ENCODE peak calls at places on chromosomes 13 and 19, in ten cellular contexts. One of them, this sample, is unnamed.

GRCh38 chr13:29909975-29910674 is 59.7 kb upstream of the UBL3 start:
- DNase-seq in suprapubic skin: no peak
- DNase-seq in ovary: no peak
- DNase-seq in lower lobe of right lung: no peak
- DNase-seq in cardiac muscle cell: peak
- DNase-seq in pancreas: no peak
- DNase-seq in NCI-H146: no peak
- DNase-seq in fibroblast of pulmonary artery: peak
- DNase-seq in cardiac fibroblast: peak
- DNase-seq in MV-4-11: no peak
- DNase-seq in this sample: no peak

GRCh38 chr13:22127277-22128143 is 456.6 kb downstream of the FGF9 start:
- DNase-seq in lower lobe of right lung: no peak
- DNase-seq in MV-4-11: no peak
- DNase-seq in NCI-H146: no peak
- DNase-seq in pancreas: no peak
- DNase-seq in cardiac muscle cell: no peak
- DNase-seq in ovary: no peak
- DNase-seq in cardiac fibroblast: no peak
- DNase-seq in fibroblast of pulmonary artery: no peak
- DNase-seq in suprapubic skin: no peak
- DNase-seq in this sample: no peak

GRCh38 chr19:35462476-35462953 is 14.5 kb downstream of the FFAR2 start:
- DNase-seq in fibroblast of pulmonary artery: no peak
- DNase-seq in NCI-H146: no peak
- DNase-seq in suprapubic skin: no peak
- DNase-seq in MV-4-11: peak
- DNase-seq in cardiac muscle cell: no peak
- DNase-seq in pancreas: no peak
- DNase-seq in cardiac fibroblast: no peak
- DNase-seq in lower lobe of right lung: no peak
- DNase-seq in ovary: no peak
- DNase-seq in this sample: no peak

GRCh38 chr13:23966691-23967615 is 69.7 kb upstream of the C1QTNF9B start:
- DNase-seq in cardiac muscle cell: peak
- DNase-seq in fibroblast of pulmonary artery: peak
- DNase-seq in cardiac fibroblast: peak
- DNase-seq in ovary: no peak
- DNase-seq in NCI-H146: no peak
- DNase-seq in pancreas: no peak
- DNase-seq in suprapubic skin: no peak
- DNase-seq in lower lobe of right lung: no peak
- DNase-seq in MV-4-11: no peak
- DNase-seq in this sample: no peak

GRCh38 chr13:104522235-104523072 is 1456.2 kb upstream of the SLC10A2 start:
- DNase-seq in cardiac fibroblast: no peak
- DNase-seq in lower lobe of right lung: no peak
- DNase-seq in NCI-H146: no peak
- DNase-seq in MV-4-11: no peak
- DNase-seq in ovary: no peak
- DNase-seq in pancreas: peak
- DNase-seq in fibroblast of pulmonary artery: no peak
- DNase-seq in cardiac muscle cell: no peak
- DNase-seq in suprapubic skin: no peak
- DNase-seq in this sample: no peak

GRCh38 chr19:11370744-11371143 is 3.7 kb upstream of the SWSAP1 start:
- DNase-seq in suprapubic skin: no peak
- DNase-seq in NCI-H146: no peak
- DNase-seq in cardiac muscle cell: no peak
- DNase-seq in ovary: no peak
- DNase-seq in fibroblast of pulmonary artery: no peak
- DNase-seq in pancreas: no peak
- DNase-seq in MV-4-11: no peak
- DNase-seq in cardiac fibroblast: no peak
- DNase-seq in lower lobe of right lung: no peak
- DNase-seq in this sample: no peak

GRCh38 chr19:23957660-23958281 is 43.1 kb downstream of the ZNF726 start:
- DNase-seq in pancreas: no peak
- DNase-seq in cardiac muscle cell: no peak
- DNase-seq in ovary: no peak
- DNase-seq in lower lobe of right lung: no peak
- DNase-seq in cardiac fibroblast: no peak
- DNase-seq in suprapubic skin: no peak
- DNase-seq in MV-4-11: no peak
- DNase-seq in NCI-H146: no peak
- DNase-seq in fibroblast of pulmonary artery: peak
- DNase-seq in this sample: peak

GRCh38 chr13:50993908-50994307 is 84.3 kb downstream of the RNASEH2B start:
- DNase-seq in suprapubic skin: no peak
- DNase-seq in lower lobe of right lung: no peak
- DNase-seq in cardiac fibroblast: peak
- DNase-seq in cardiac muscle cell: peak
- DNase-seq in ovary: no peak
- DNase-seq in fibroblast of pulmonary artery: peak
- DNase-seq in pancreas: no peak
- DNase-seq in MV-4-11: no peak
- DNase-seq in NCI-H146: no peak
- DNase-seq in this sample: no peak

GRCh38 chr19:29798783-29799182 is 13.0 kb upstream of the CCNE1 start:
- DNase-seq in ovary: no peak
- DNase-seq in cardiac muscle cell: peak
- DNase-seq in lower lobe of right lung: no peak
- DNase-seq in MV-4-11: no peak
- DNase-seq in pancreas: no peak
- DNase-seq in NCI-H146: no peak
- DNase-seq in suprapubic skin: no peak
- DNase-seq in fibroblast of pulmonary artery: peak
- DNase-seq in cardiac fibroblast: peak
- DNase-seq in this sample: no peak

GRCh38 chr13:112252744-112253590 is 123.2 kb upstream of the SPACA7 start:
- DNase-seq in pancreas: no peak
- DNase-seq in cardiac fibroblast: no peak
- DNase-seq in MV-4-11: no peak
- DNase-seq in ovary: no peak
- DNase-seq in fibroblast of pulmonary artery: no peak
- DNase-seq in suprapubic skin: peak
- DNase-seq in cardiac muscle cell: no peak
- DNase-seq in NCI-H146: no peak
- DNase-seq in lower lobe of right lung: no peak
- DNase-seq in this sample: no peak

GRCh38 chr19:54462072-54462712 is 1.4 kb downstream of the LENG9 start:
- DNase-seq in pancreas: peak
- DNase-seq in MV-4-11: peak
- DNase-seq in suprapubic skin: peak
- DNase-seq in fibroblast of pulmonary artery: no peak
- DNase-seq in lower lobe of right lung: peak
- DNase-seq in ovary: peak
- DNase-seq in cardiac fibroblast: no peak
- DNase-seq in cardiac muscle cell: no peak
- DNase-seq in NCI-H146: no peak
- DNase-seq in this sample: no peak

GRCh38 chr19:51687791-51688664 is 5.1 kb upstream of the SPACA6 start:
- DNase-seq in suprapubic skin: no peak
- DNase-seq in cardiac fibroblast: peak
- DNase-seq in lower lobe of right lung: peak
- DNase-seq in NCI-H146: peak
- DNase-seq in MV-4-11: no peak
- DNase-seq in fibroblast of pulmonary artery: peak
- DNase-seq in cardiac muscle cell: peak
- DNase-seq in pancreas: no peak
- DNase-seq in ovary: peak
- DNase-seq in this sample: peak

GRCh38 chr13:54305377-54305776 is 1276.8 kb downstream of the OLFM4 start:
- DNase-seq in ovary: no peak
- DNase-seq in NCI-H146: no peak
- DNase-seq in MV-4-11: no peak
- DNase-seq in suprapubic skin: no peak
- DNase-seq in fibroblast of pulmonary artery: no peak
- DNase-seq in pancreas: no peak
- DNase-seq in cardiac fibroblast: no peak
- DNase-seq in cardiac muscle cell: no peak
- DNase-seq in lower lobe of right lung: no peak
- DNase-seq in this sample: no peak

GRCh38 chr19:7870571-7871279 is 3.5 kb downstream of the PRR36 start:
- DNase-seq in ovary: peak
- DNase-seq in cardiac fibroblast: peak
- DNase-seq in fibroblast of pulmonary artery: peak
- DNase-seq in suprapubic skin: no peak
- DNase-seq in NCI-H146: peak
- DNase-seq in pancreas: peak
- DNase-seq in cardiac muscle cell: peak
- DNase-seq in MV-4-11: peak
- DNase-seq in lower lobe of right lung: no peak
- DNase-seq in this sample: peak

GRCh38 chr19:18772620-18773587 is 18.2 kb downstream of the COMP start:
- DNase-seq in suprapubic skin: no peak
- DNase-seq in fibroblast of pulmonary artery: no peak
- DNase-seq in pancreas: peak
- DNase-seq in NCI-H146: no peak
- DNase-seq in MV-4-11: no peak
- DNase-seq in ovary: no peak
- DNase-seq in cardiac fibroblast: no peak
- DNase-seq in cardiac muscle cell: no peak
- DNase-seq in lower lobe of right lung: no peak
- DNase-seq in this sample: peak

GRCh38 chr13:27007166-27007565 is 164.4 kb downstream of the USP12 start:
- DNase-seq in cardiac muscle cell: no peak
- DNase-seq in suprapubic skin: no peak
- DNase-seq in MV-4-11: no peak
- DNase-seq in cardiac fibroblast: no peak
- DNase-seq in ovary: no peak
- DNase-seq in fibroblast of pulmonary artery: no peak
- DNase-seq in NCI-H146: peak
- DNase-seq in lower lobe of right lung: no peak
- DNase-seq in pancreas: no peak
- DNase-seq in this sample: no peak

GRCh38 chr19:33194884-33195710 is 967 bp downstream of the LRP3 start:
- DNase-seq in cardiac fibroblast: peak
- DNase-seq in MV-4-11: no peak
- DNase-seq in lower lobe of right lung: no peak
- DNase-seq in fibroblast of pulmonary artery: peak
- DNase-seq in pancreas: peak
- DNase-seq in cardiac muscle cell: peak
- DNase-seq in NCI-H146: peak
- DNase-seq in suprapubic skin: no peak
- DNase-seq in ovary: peak
- DNase-seq in this sample: peak

GRCh38 chr19:6811906-6812305 is 39.4 kb downstream of the VAV1 start:
- DNase-seq in suprapubic skin: no peak
- DNase-seq in cardiac fibroblast: peak
- DNase-seq in fibroblast of pulmonary artery: peak
- DNase-seq in NCI-H146: no peak
- DNase-seq in MV-4-11: peak
- DNase-seq in lower lobe of right lung: no peak
- DNase-seq in pancreas: no peak
- DNase-seq in cardiac muscle cell: peak
- DNase-seq in ovary: no peak
- DNase-seq in this sample: peak

GRCh38 chr19:56748443-56748842 is 76.9 kb upstream of the ZNF835 start:
- DNase-seq in NCI-H146: no peak
- DNase-seq in cardiac muscle cell: peak
- DNase-seq in cardiac fibroblast: peak
- DNase-seq in suprapubic skin: no peak
- DNase-seq in MV-4-11: peak
- DNase-seq in pancreas: no peak
- DNase-seq in fibroblast of pulmonary artery: peak
- DNase-seq in ovary: no peak
- DNase-seq in lower lobe of right lung: no peak
- DNase-seq in this sample: no peak

GRCh38 chr19:13557756-13558398 is 51.6 kb upstream of the CACNA1A start:
- DNase-seq in cardiac muscle cell: no peak
- DNase-seq in cardiac fibroblast: no peak
- DNase-seq in ovary: no peak
- DNase-seq in lower lobe of right lung: no peak
- DNase-seq in NCI-H146: no peak
- DNase-seq in pancreas: no peak
- DNase-seq in MV-4-11: no peak
- DNase-seq in fibroblast of pulmonary artery: no peak
- DNase-seq in suprapubic skin: no peak
- DNase-seq in this sample: peak

GRCh38 chr13:44188257-44188656 is 185.4 kb upstream of the SERP2 start:
- DNase-seq in cardiac fibroblast: no peak
- DNase-seq in fibroblast of pulmonary artery: peak
- DNase-seq in NCI-H146: no peak
- DNase-seq in ovary: no peak
- DNase-seq in suprapubic skin: no peak
- DNase-seq in cardiac muscle cell: peak
- DNase-seq in pancreas: no peak
- DNase-seq in MV-4-11: no peak
- DNase-seq in lower lobe of right lung: no peak
- DNase-seq in this sample: no peak

GRCh38 chr19:32878988-32879387 is 9.4 kb upstream of the SLC7A9 start:
- DNase-seq in pancreas: no peak
- DNase-seq in MV-4-11: no peak
- DNase-seq in NCI-H146: no peak
- DNase-seq in cardiac muscle cell: no peak
- DNase-seq in cardiac fibroblast: no peak
- DNase-seq in fibroblast of pulmonary artery: no peak
- DNase-seq in lower lobe of right lung: no peak
- DNase-seq in suprapubic skin: no peak
- DNase-seq in ovary: no peak
- DNase-seq in this sample: no peak

GRCh38 chr13:82374719-82375118 is 1507.6 kb downstream of the SLITRK1 start:
- DNase-seq in cardiac fibroblast: no peak
- DNase-seq in MV-4-11: no peak
- DNase-seq in fibroblast of pulmonary artery: no peak
- DNase-seq in cardiac muscle cell: no peak
- DNase-seq in pancreas: no peak
- DNase-seq in suprapubic skin: no peak
- DNase-seq in lower lobe of right lung: no peak
- DNase-seq in ovary: no peak
- DNase-seq in NCI-H146: no peak
- DNase-seq in this sample: no peak

GRCh38 chr13:79079351-79079839 is 326.7 kb downstream of the RBM26 start:
- DNase-seq in ovary: no peak
- DNase-seq in lower lobe of right lung: no peak
- DNase-seq in NCI-H146: no peak
- DNase-seq in suprapubic skin: no peak
- DNase-seq in fibroblast of pulmonary artery: no peak
- DNase-seq in cardiac fibroblast: no peak
- DNase-seq in pancreas: peak
- DNase-seq in cardiac muscle cell: no peak
- DNase-seq in MV-4-11: no peak
- DNase-seq in this sample: no peak

GRCh38 chr19:17739121-17739875 is 12.0 kb upstream of the FCHO1 start:
- DNase-seq in pancreas: no peak
- DNase-seq in fibroblast of pulmonary artery: peak
- DNase-seq in cardiac fibroblast: peak
- DNase-seq in suprapubic skin: no peak
- DNase-seq in NCI-H146: no peak
- DNase-seq in MV-4-11: peak
- DNase-seq in ovary: peak
- DNase-seq in cardiac muscle cell: peak
- DNase-seq in lower lobe of right lung: peak
- DNase-seq in this sample: no peak

GRCh38 chr19:46000497-46001246 is 5.4 kb downstream of the CCDC61 start:
- DNase-seq in cardiac fibroblast: no peak
- DNase-seq in suprapubic skin: no peak
- DNase-seq in MV-4-11: no peak
- DNase-seq in ovary: no peak
- DNase-seq in pancreas: no peak
- DNase-seq in NCI-H146: no peak
- DNase-seq in cardiac muscle cell: peak
- DNase-seq in lower lobe of right lung: peak
- DNase-seq in fibroblast of pulmonary artery: no peak
- DNase-seq in this sample: peak

GRCh38 chr19:1009043-1009975 is 9.1 kb downstream of the GRIN3B start:
- DNase-seq in cardiac fibroblast: peak
- DNase-seq in MV-4-11: no peak
- DNase-seq in lower lobe of right lung: no peak
- DNase-seq in suprapubic skin: no peak
- DNase-seq in pancreas: peak
- DNase-seq in NCI-H146: no peak
- DNase-seq in fibroblast of pulmonary artery: peak
- DNase-seq in ovary: peak
- DNase-seq in cardiac muscle cell: peak
- DNase-seq in this sample: no peak